ENCODE peak calls at places on chromosomes 5 and 9, in four cellular contexts. F is psoas muscle, Y is WERI-Rb-1, B is fibroblast of mammary gland. J is an unnamed sample.

GRCh38 chr9:95074632-95075269 is 242.8 kb downstream of the FANCC start:
- DNase-seq in Y (no peak), B (no peak), F (peak), J (no peak)

GRCh38 chr5:40736103-40736875 is 19.5 kb downstream of the TTC33 start:
- DNase-seq in Y (no peak), B (peak), F (no peak), J (peak)

GRCh38 chr5:149517461-149518122 is 33.6 kb downstream of the CSNK1A1 start:
- DNase-seq in Y (no peak), F (no peak), B (peak), J (no peak)

GRCh38 chr9:34412336-34412735 is 35.6 kb upstream of the MYORG start:
- DNase-seq in F (no peak), Y (no peak), B (no peak), J (no peak)

GRCh38 chr5:17670353-17670752 is 36.1 kb downstream of the TAF11L14 start:
- DNase-seq in B (no peak), F (no peak), Y (no peak), J (no peak)

GRCh38 chr9:81741103-81741502 is 51.8 kb upstream of the TLE1 start:
- DNase-seq in F (no peak), Y (no peak), B (no peak), J (no peak)

GRCh38 chr5:56301041-56301440 is 67.9 kb upstream of the ANKRD55 start:
- DNase-seq in B (peak), Y (no peak), F (no peak), J (no peak)

GRCh38 chr5:318341-318897 is 3.1 kb upstream of the AHRR start:
- DNase-seq in F (peak), B (no peak), Y (no peak), J (peak)

GRCh38 chr9:109166171-109166770 is 778 bp downstream of the FRRS1L start:
- DNase-seq in B (no peak), F (no peak), Y (no peak), J (no peak)
- H3K4me3 ChIP-seq in B (no peak), F (no peak), Y (peak), J (no peak)

GRCh38 chr5:157175071-157175612 is 5.5 kb upstream of the ITK start:
- DNase-seq in B (no peak), Y (no peak), F (no peak), J (no peak)

GRCh38 chr5:157182143-157182757 is 1.6 kb downstream of the ITK start:
- DNase-seq in B (no peak), Y (no peak), F (no peak), J (no peak)

GRCh38 chr5:157178961-157179360 is 1.7 kb upstream of the ITK start:
- DNase-seq in Y (no peak), F (no peak), B (no peak), J (no peak)

GRCh38 chr5:157180374-157181264 is at the start of gene ITK:
- DNase-seq in B (no peak), F (no peak), Y (no peak), J (no peak)

DNA sequence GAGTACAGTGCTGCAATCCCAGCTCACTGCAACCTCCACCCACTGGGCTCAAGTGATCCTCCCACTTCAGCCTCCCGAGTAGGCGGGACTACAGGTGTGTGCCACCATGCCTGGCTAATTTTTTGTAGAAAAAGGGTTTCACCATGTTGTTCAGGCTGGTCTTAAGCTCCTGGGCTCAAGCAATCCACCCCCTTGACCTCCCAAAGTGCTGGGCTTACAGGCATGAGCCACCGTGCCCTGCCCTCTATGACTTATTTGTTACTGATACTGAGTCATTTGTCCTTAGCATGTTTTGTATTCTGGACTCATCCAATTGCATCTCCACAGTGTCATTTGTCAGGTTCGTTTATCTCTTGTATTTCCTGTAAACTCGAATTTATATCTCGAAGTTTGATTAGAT is 2.7 kb upstream of the ITK start:
- DNase-seq in Y (no peak), F (no peak), B (peak), J (no peak)
- TF ChIP-seq CTCF in Y (no peak), F (no peak), B (no peak), J (no peak)

GRCh38 chr5:61307196-61307590 is 24.9 kb upstream of the ZSWIM6 start:
- DNase-seq in B (no peak), F (no peak), Y (no peak), J (no peak)
- H3K4me3 ChIP-seq in B (no peak), F (no peak), Y (no peak), J (no peak)

GRCh38 chr5:65986796-65987195 is 60.4 kb downstream of the ERBIN start:
- DNase-seq in Y (no peak), F (no peak), B (no peak), J (no peak)
- TF ChIP-seq CTCF in Y (no peak), F (no peak), B (no peak), J (no peak)

GRCh38 chr5:131254741-131255140 is 9.1 kb upstream of the CDC42SE2 start:
- DNase-seq in Y (no peak), B (no peak), F (no peak), J (no peak)
- H3K4me3 ChIP-seq in Y (no peak), B (no peak), F (no peak), J (no peak)

GRCh38 chr5:177493795-177494355 is 3.5 kb downstream of the PDLIM7 start:
- DNase-seq in Y (no peak), B (no peak), F (no peak), J (no peak)

GRCh38 chr5:177496111-177497010 is 1.0 kb downstream of the PDLIM7 start:
- DNase-seq in Y (peak), B (peak), F (peak), J (peak)

GRCh38 chr5:177492841-177493240 is 4.6 kb downstream of the PDLIM7 start:
- DNase-seq in F (no peak), Y (no peak), B (no peak), J (no peak)

GRCh38 chr5:177495243-177496060 is 2.0 kb downstream of the PDLIM7 start:
- DNase-seq in Y (peak), F (peak), B (peak), J (peak)

GRCh38 chr5:177494356-177495195 is 2.8 kb downstream of the PDLIM7 start:
- DNase-seq in B (peak), Y (peak), F (peak), J (peak)
- TF ChIP-seq CTCF in B (peak), Y (peak), F (no peak), J (peak)